ENCODE peak calls at places on chromosomes 6 and 20, in seven cellular contexts. Y is fibroblast of villous mesenchyme; H is IMR-90; K is AG10803; R is activated CD8-positive, alpha-beta T cell treated with anti-CD3 and anti-CD28 coated beads for 36 hours; G is thoracic aorta; S is AG09319. A is an unnamed sample.

GRCh38 chr6:52609968-52610367 is 33.1 kb upstream of the TRAM2 start:
- DNase-seq in K (no peak), G (no peak), Y (peak), R (no peak), S (no peak), H (no peak), A (no peak)

GRCh38 chr6:37566209-37566859 is 66.6 kb upstream of the CCDC167 start:
- DNase-seq in K (no peak), R (peak), H (no peak), Y (peak), S (no peak), G (no peak), A (no peak)

GRCh38 chr6:24340998-24341934 is 16.6 kb downstream of the DCDC2 start:
- DNase-seq in S (no peak), H (no peak), G (no peak), K (no peak), R (no peak), Y (peak), A (no peak)

GRCh38 chr20:1987826-1988225 is 6.0 kb downstream of the PDYN start:
- DNase-seq in G (no peak), Y (no peak), R (no peak), H (no peak), K (peak), S (no peak), A (no peak)

GRCh38 chr6:149701699-149702098 is 16.2 kb downstream of the LATS1 start:
- DNase-seq in K (peak), S (no peak), R (no peak), Y (no peak), G (no peak), H (peak), A (no peak)

GRCh38 chr6:83221302-83221701 is 28.1 kb downstream of the RWDD2A start:
- DNase-seq in R (no peak), H (peak), Y (peak), S (no peak), G (no peak), K (no peak), A (no peak)

GRCh38 chr20:47311967-47312681 is 44.4 kb downstream of the ZMYND8 start:
- DNase-seq in H (no peak), G (no peak), R (no peak), K (no peak), Y (no peak), S (no peak), A (no peak)

GRCh38 chr6:88378639-88379038 is 212.5 kb upstream of the CNR1 start:
- DNase-seq in K (no peak), R (no peak), H (no peak), G (no peak), Y (no peak), S (no peak), A (no peak)

GRCh38 chr20:34112600-34113061 is 588 bp upstream of the EIF2S2 start:
- DNase-seq in R (no peak), S (no peak), G (no peak), Y (peak), K (peak), H (peak), A (peak)
- TF ChIP-seq CTCF in R (no peak), S (no peak), G (no peak), Y (no peak), K (no peak), H (no peak), A (no peak)

DNA sequence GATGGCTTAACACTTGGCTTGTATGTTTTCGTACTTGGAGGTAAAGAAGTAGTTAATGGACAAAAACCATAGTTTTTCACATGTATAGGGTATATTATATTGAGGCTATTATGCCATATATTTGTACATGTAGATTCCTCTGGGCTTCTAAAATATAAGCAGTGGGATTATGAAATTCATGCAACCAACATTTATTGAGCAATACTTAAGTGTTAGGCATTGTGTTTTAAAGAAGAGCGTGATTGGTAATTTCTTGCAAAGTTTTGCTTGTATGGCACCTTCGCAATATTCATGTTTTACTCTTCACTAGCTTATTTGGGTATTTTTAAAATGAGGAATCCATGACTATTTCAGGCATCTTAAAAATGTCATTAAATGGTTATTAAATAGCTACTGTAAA is 2.5 kb downstream of the TULP4 start:
- DNase-seq in G (no peak), S (no peak), R (no peak), K (peak), Y (peak), H (no peak), A (no peak)
- TF ChIP-seq CTCF in G (no peak), S (no peak), R (no peak), K (no peak), Y (no peak), H (no peak), A (no peak)

DNA sequence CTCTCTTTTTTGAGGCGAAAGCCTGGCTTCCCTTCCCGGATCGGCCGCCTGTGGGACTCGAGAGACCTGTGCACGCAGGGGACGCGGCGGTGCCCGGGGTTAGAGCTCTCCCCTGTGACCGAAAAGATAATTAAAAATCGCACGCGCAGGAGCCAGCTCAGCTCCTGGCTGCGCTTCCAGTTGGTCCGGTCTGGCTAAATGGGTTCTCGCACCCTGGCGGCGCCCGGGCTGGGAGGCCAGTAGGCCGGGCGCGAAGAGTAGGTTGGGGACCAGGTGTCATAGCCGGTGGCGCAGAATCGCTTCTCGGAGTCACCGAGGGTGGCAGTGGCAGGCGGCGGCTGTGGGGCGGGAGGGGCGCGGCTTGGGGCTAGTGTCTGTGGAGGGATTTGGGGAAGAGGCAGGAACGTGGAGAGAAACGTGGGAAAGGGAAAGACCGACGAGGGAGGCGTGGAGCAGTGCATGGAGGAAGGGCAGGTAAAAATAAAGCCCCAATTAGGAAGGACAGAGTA is 41.9 kb upstream of the SUPT3H start:
- DNase-seq in S (no peak), K (peak), G (no peak), R (peak), H (no peak), Y (peak), A (no peak)
- TF ChIP-seq CTCF in S (peak), K (peak), G (no peak), R (peak), H (peak), Y (peak), A (no peak)

DNA sequence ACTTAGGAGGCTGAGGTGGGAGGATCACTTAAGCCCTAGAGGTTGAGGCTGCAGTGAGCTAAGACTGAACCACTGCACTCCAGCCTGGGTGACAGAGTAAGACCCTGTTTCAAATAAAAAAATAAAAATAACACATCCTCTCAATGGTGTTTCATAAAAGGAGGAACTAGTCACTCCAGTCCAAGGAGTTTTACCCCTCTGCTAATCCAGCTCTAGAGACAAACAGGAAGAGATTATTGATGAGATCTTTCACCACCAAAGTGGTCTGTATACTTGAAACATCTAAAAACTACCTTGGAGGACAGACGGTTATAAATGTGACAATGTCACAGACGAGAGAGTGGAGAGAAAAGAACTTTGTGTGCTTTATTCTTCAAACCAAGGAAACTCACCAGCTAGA is 58.2 kb downstream of the PIGU start:
- DNase-seq in Y (no peak), H (no peak), G (no peak), S (no peak), K (no peak), R (no peak), A (no peak)
- TF ChIP-seq CTCF in Y (no peak), H (no peak), G (no peak), S (no peak), K (no peak), R (no peak), A (no peak)

GRCh38 chr6:15248451-15249370 is 2.8 kb downstream of the JARID2 start:
- DNase-seq in K (peak), S (peak), R (peak), Y (peak), G (peak), H (peak), A (peak)
- TF ChIP-seq CTCF in K (peak), S (peak), R (no peak), Y (peak), G (no peak), H (peak), A (no peak)

GRCh38 chr20:51624157-51624731 is 81.7 kb upstream of the NFATC2 start:
- DNase-seq in Y (peak), S (no peak), K (peak), R (peak), H (peak), G (no peak), A (no peak)
- TF ChIP-seq CTCF in Y (peak), S (peak), K (peak), R (peak), H (peak), G (peak), A (no peak)